ENCODE peak calls at places on chromosomes 3 and 15, in six cellular contexts. F is A549, H is AG09309, V is progenitor cell of endocrine pancreas, A is GM12865, T is Calu3. Y is an unnamed sample.

GRCh38 chr3:160413613-160414248 is 14.3 kb downstream of the SMC4 start:
- DNase-seq in F (peak; percentile 79), H (peak; percentile 56), V (peak; percentile 51), A (peak; percentile 81), T (peak; percentile 89), Y (peak; percentile 19)

GRCh38 chr15:76576526-76577279 is 240.1 kb downstream of the ISL2 start:
- DNase-seq in F (peak; percentile 31), H (no peak), V (no peak), A (peak; percentile 31), T (peak; percentile 23), Y (no peak)

GRCh38 chr3:179861292-179861691 is 175.4 kb downstream of the PEX5L start:
- DNase-seq in F (no peak), H (no peak), V (no peak), A (no peak), T (no peak), Y (no peak)

GRCh38 chr15:41853191-41853590 is 14.5 kb downstream of the PLA2G4B start:
- DNase-seq in F (no peak), H (no peak), V (no peak), A (no peak), T (no peak), Y (no peak)

GRCh38 chr3:195774917-195775316 is 36.8 kb downstream of the MUC4 start:
- DNase-seq in F (peak; percentile 58), H (no peak), V (no peak), A (no peak), T (peak; percentile 57), Y (no peak)

GRCh38 chr15:96347181-96348111 is 16.9 kb downstream of the NR2F2 start:
- DNase-seq in F (no peak), H (no peak), V (no peak), A (no peak), T (peak; percentile 87), Y (no peak)

GRCh38 chr3:172751188-172751571 is 654 bp downstream of the ECT2 start:
- DNase-seq in F (peak; percentile 31), H (no peak), V (no peak), A (peak; percentile 46), T (no peak), Y (no peak)

GRCh38 chr3:150639262-150639661 is 36.1 kb downstream of the SELENOT start:
- DNase-seq in F (no peak), H (no peak), V (no peak), A (no peak), T (peak; percentile 9), Y (no peak)

GRCh38 chr3:37531071-37531720 is 330.5 kb upstream of the CTDSPL start:
- DNase-seq in F (no peak), H (no peak), V (no peak), A (no peak), T (no peak), Y (no peak)

GRCh38 chr15:81749667-81750360 is 296.0 kb downstream of the MEX3B start:
- DNase-seq in F (no peak), H (no peak), V (no peak), A (no peak), T (no peak), Y (no peak)

GRCh38 chr15:73799466-73799865 is 46.3 kb upstream of the INSYN1 start:
- DNase-seq in F (peak; percentile 4), H (no peak), V (no peak), A (no peak), T (no peak), Y (no peak)

GRCh38 chr15:49622561-49622960 is 1.7 kb downstream of the DTWD1 start:
- DNase-seq in F (peak; percentile 3), H (no peak), V (no peak), A (no peak), T (no peak), Y (no peak)

GRCh38 chr3:144039661-144040060 is 68.0 kb downstream of the DIPK2A start:
- DNase-seq in F (no peak), H (no peak), V (no peak), A (no peak), T (no peak), Y (no peak)

GRCh38 chr15:37880009-37880834 is 54.2 kb upstream of the TMCO5A start:
- DNase-seq in F (peak; percentile 22), H (no peak), V (no peak), A (peak; percentile 42), T (peak; percentile 18), Y (no peak)

GRCh38 chr15:58558777-58559176 is 127.0 kb downstream of the LIPC start:
- DNase-seq in F (no peak), H (no peak), V (no peak), A (no peak), T (no peak), Y (no peak)

GRCh38 chr3:8559351-8559750 is 57.7 kb downstream of the LMCD1 start:
- DNase-seq in F (no peak), H (no peak), V (no peak), A (no peak), T (no peak), Y (no peak)

GRCh38 chr15:59814409-59814808 is 125.3 kb upstream of the BNIP2 start:
- DNase-seq in F (no peak), H (no peak), V (no peak), A (no peak), T (no peak), Y (no peak)

GRCh38 chr3:171277456-171278406 is 182.5 kb downstream of the TNIK start:
- DNase-seq in F (no peak), H (no peak), V (no peak), A (no peak), T (no peak), Y (no peak)

GRCh38 chr3:39981547-39982184 is 172.3 kb downstream of the MYRIP start:
- DNase-seq in F (no peak), H (no peak), V (no peak), A (no peak), T (no peak), Y (no peak)

GRCh38 chr15:50339717-50340116 is 15.3 kb downstream of the GABPB1 start:
- DNase-seq in F (no peak), H (no peak), V (no peak), A (no peak), T (no peak), Y (no peak)

GRCh38 chr15:85837011-85837433 is 42.3 kb upstream of the KLHL25 start:
- DNase-seq in F (peak; percentile 71), H (no peak), V (no peak), A (no peak), T (peak; percentile 46), Y (no peak)

GRCh38 chr3:112807685-112808084 is 39.0 kb downstream of the CD200R1L start:
- DNase-seq in F (no peak), H (no peak), V (no peak), A (no peak), T (no peak), Y (no peak)

GRCh38 chr3:163622384-163622783 is 1455.9 kb downstream of the SI start:
- DNase-seq in F (peak; percentile 10), H (no peak), V (peak; percentile 11), A (no peak), T (no peak), Y (no peak)

GRCh38 chr15:76151599-76151974 is 91.8 kb downstream of the TMEM266 start:
- DNase-seq in F (no peak), H (no peak), V (no peak), A (no peak), T (no peak), Y (no peak)

GRCh38 chr3:154142608-154143007 is 21.4 kb downstream of the ARHGEF26 start:
- DNase-seq in F (no peak), H (no peak), V (no peak), A (no peak), T (no peak), Y (no peak)

GRCh38 chr3:154954750-154955149 is 125.4 kb upstream of the MME start:
- DNase-seq in F (peak; percentile 21), H (peak; percentile 53), V (no peak), A (peak; percentile 12), T (no peak), Y (no peak)

DNA sequence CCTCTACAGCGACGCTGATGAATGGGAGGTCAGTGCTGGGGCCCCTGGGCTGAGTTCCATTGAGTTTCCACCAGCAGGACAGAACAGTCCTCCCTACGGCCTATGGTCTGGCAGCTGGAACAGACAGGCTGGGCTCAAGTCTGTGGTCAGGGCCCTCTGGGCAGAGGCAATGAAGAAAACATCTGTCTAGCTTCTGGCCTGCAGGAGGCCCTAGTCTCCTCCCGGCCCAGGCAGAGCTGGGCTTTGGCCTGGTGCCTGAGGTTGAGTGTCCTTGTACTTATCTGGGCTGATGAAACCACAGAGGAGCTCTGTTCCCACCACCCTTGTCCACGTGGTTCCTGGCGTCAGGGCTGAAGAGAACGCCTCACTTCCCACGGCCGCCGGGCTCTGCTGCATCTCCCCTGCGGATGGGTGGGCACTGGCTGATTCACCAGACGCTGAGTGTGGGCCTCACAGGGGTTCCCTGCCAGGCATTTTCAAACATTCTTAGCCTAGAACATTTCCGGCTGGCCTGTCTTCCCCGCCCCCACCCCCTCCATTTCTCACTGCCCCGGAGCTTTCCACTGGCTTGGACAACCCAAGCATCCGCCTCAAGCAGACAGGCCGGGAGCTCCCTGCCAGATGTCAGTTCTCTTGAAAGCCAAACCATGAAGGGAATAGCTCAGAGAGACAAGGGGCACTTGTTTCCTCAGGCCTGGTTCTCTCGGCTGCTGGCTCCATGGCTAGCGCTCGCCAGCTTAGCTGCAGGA is 20.3 kb downstream of the PPCDC start:
- DNase-seq in F (peak; percentile 48), H (peak; percentile 99), V (no peak), A (peak; percentile 97), T (peak; percentile 87), Y (peak; percentile 52)
- TF ChIP-seq CTCF in F (no peak), H (peak; percentile 73), V (no peak), A (peak; percentile 38), T (no peak), Y (no peak)

DNA sequence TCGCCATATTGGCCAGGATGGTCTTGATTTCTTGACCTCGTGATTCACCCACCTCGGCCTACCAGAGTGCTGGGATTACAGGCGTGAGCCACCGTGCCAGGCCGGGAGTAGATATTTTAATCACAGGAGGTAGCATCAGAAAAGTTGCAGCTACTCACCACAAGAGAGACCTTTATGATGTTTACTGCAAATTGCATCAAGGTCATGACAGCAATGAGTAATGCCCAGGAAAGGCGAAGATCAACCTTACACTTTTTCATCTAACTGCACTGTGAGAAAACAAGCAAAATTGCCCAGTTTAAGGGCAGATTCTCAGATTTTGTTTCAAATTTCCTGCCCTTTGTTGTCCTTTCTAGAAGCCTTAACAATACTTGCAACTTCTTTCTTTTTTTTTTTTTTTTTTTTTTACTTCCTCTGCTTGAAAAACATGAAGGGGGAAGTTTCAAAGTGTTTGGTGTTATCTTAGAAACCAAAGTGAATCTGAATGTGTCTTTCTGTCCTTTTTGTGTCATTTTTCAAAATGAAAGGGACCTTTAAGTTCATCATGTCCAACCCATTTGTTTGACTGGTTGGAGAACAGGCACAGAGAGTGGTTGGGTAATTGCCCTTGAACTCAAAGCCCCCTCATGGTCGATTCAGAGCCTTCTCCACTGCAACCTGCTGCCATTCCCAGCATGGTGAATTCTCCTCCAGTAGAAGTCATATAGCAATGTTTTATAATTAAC is 25.0 kb downstream of the TGFBR2 start:
- DNase-seq in F (peak; percentile 41), H (no peak), V (no peak), A (no peak), T (no peak), Y (no peak)
- TF ChIP-seq CTCF in F (no peak), H (no peak), V (no peak), A (no peak), T (no peak), Y (no peak)

GRCh38 chr3:126490619-126491018 is 14.9 kb upstream of the ZXDC start:
- DNase-seq in F (no peak), H (no peak), V (no peak), A (no peak), T (no peak), Y (no peak)
- TF ChIP-seq CTCF in F (no peak), H (no peak), V (peak; percentile 36), A (no peak), T (no peak), Y (no peak)

DNA sequence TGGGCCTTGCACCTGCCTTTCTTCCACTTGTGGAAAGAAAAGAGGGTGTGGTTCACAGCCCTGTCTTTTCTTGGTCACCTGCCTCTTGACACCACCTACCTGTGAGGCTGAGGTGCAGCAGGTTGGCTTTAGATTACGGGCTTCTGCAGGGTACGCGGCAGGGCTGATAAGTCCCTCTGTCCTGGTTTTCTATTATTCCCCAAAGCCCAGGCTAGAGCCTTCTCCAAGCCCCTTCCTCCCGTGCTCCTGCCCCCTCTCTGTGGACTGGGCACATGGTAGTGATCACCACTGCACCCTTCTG is 44.8 kb upstream of the HACD2 start:
- DNase-seq in F (no peak), H (no peak), V (no peak), A (no peak), T (no peak), Y (no peak)
- TF ChIP-seq CTCF in F (no peak), H (no peak), V (peak; percentile 18), A (no peak), T (no peak), Y (no peak)

Y was measured in activated B cell treated with CpG ODN at 0.5 μM for 24 hours.